ENCODE peak calls at places on chromosomes 7 and 10, in seven cellular contexts. K, H, I, W, U, E and J are unnamed samples.

GRCh38 chr10:114682532-114682931 is 24.5 kb upstream of the ABLIM1 start:
- DNase-seq in U (no peak), K (no peak), E (no peak), H (no peak), I (no peak), W (peak), J (peak)

GRCh38 chr10:62248465-62248864 is 20.2 kb downstream of the RTKN2 start:
- DNase-seq in I (no peak), H (no peak), U (no peak), E (peak), W (peak), K (no peak), J (peak)

GRCh38 chr10:122911889-122912484 is 1.6 kb downstream of the FAM24A start:
- DNase-seq in I (peak), K (peak), H (no peak), U (peak), W (peak), E (no peak), J (peak)

GRCh38 chr10:17730667-17731066 is 21.3 kb upstream of the TMEM236 start:
- DNase-seq in U (no peak), E (no peak), W (no peak), H (no peak), K (no peak), I (no peak), J (no peak)

GRCh38 chr7:681551-682307 is 44.8 kb upstream of the DNAAF5 start:
- DNase-seq in H (no peak), I (no peak), K (no peak), U (no peak), W (no peak), E (no peak), J (no peak)

GRCh38 chr7:2863461-2864066 is 19.5 kb upstream of the GNA12 start:
- DNase-seq in E (peak), W (peak), U (peak), K (no peak), H (peak), I (peak), J (peak)

GRCh38 chr7:152369518-152369917 is 66.3 kb downstream of the KMT2C start:
- DNase-seq in E (no peak), W (no peak), I (no peak), K (no peak), U (no peak), H (no peak), J (no peak)

GRCh38 chr7:93374345-93374940 is 142.3 kb downstream of the VPS50 start:
- DNase-seq in E (peak), U (no peak), W (peak), K (no peak), H (no peak), I (no peak), J (peak)

GRCh38 chr7:34067406-34067805 is 162.1 kb downstream of the BMPER start:
- DNase-seq in I (no peak), U (no peak), W (peak), K (no peak), E (no peak), H (no peak), J (peak)

GRCh38 chr10:123614888-123615287 is 51.3 kb upstream of the GPR26 start:
- DNase-seq in E (no peak), K (peak), H (no peak), I (peak), U (peak), W (peak), J (peak)

GRCh38 chr7:38681882-38682281 is 50.7 kb upstream of the AMPH start:
- DNase-seq in K (no peak), I (no peak), W (peak), E (no peak), H (no peak), U (no peak), J (peak)

GRCh38 chr10:3714526-3714925 is 70.5 kb downstream of the KLF6 start:
- DNase-seq in H (no peak), K (no peak), E (no peak), W (peak), U (no peak), I (no peak), J (peak)

GRCh38 chr7:127504715-127505114 is 80.7 kb downstream of the GCC1 start:
- DNase-seq in H (no peak), K (no peak), U (no peak), I (peak), W (peak), E (no peak), J (peak)

GRCh38 chr10:104766341-104766740 is 125.3 kb downstream of the SORCS3 start:
- DNase-seq in I (no peak), K (no peak), W (no peak), U (no peak), H (peak), E (no peak), J (no peak)

GRCh38 chr10:131928248-131929095 is 27.7 kb downstream of the PPP2R2D start:
- DNase-seq in H (no peak), K (peak), E (no peak), W (peak), U (peak), I (no peak), J (no peak)

GRCh38 chr10:88828310-88828709 is 23.3 kb downstream of the ANKRD22 start:
- DNase-seq in W (no peak), H (no peak), I (no peak), E (no peak), U (no peak), K (no peak), J (no peak)

GRCh38 chr10:132492323-132493035 is 45.1 kb upstream of the INPP5A start:
- DNase-seq in K (no peak), I (no peak), E (no peak), H (peak), W (peak), U (no peak), J (no peak)

GRCh38 chr7:30796105-30796869 is 25.1 kb downstream of the MINDY4 start:
- DNase-seq in E (peak), U (peak), H (no peak), W (peak), I (no peak), K (no peak), J (peak)

GRCh38 chr7:45888185-45888992 is at the start of gene IGFBP1:
- DNase-seq in E (no peak), H (no peak), W (peak), U (no peak), K (no peak), I (no peak), J (peak)

GRCh38 chr7:18420758-18421157 is 74.8 kb upstream of the HDAC9 start:
- DNase-seq in K (no peak), H (no peak), I (no peak), E (no peak), U (no peak), W (peak), J (peak)

GRCh38 chr7:30654296-30655090 is 27.8 kb downstream of the CRHR2 start:
- DNase-seq in I (no peak), U (no peak), E (no peak), K (no peak), W (no peak), H (no peak), J (no peak)

GRCh38 chr7:35697414-35698175 is 2.7 kb upstream of the HERPUD2 start:
- DNase-seq in E (peak), H (no peak), W (peak), U (no peak), K (no peak), I (no peak), J (peak)

GRCh38 chr10:20616918-20617801 is 280.0 kb downstream of the NEBL start:
- DNase-seq in I (no peak), K (no peak), W (no peak), E (no peak), H (no peak), U (no peak), J (no peak)

GRCh38 chr7:2017483-2017891 is 215.3 kb downstream of the MAD1L1 start:
- DNase-seq in E (no peak), K (no peak), W (no peak), H (no peak), U (no peak), I (no peak), J (no peak)

GRCh38 chr7:149524399-149524798 is 26.8 kb upstream of the ZNF746 start:
- DNase-seq in I (no peak), H (no peak), W (no peak), U (no peak), E (no peak), K (no peak), J (no peak)

GRCh38 chr7:16242920-16243319 is 178.4 kb downstream of the CRPPA start:
- DNase-seq in E (no peak), H (no peak), K (no peak), I (no peak), U (no peak), W (no peak), J (no peak)

GRCh38 chr7:69934475-69934903 is 336.2 kb downstream of the AUTS2 start:
- DNase-seq in H (peak), K (no peak), U (no peak), W (no peak), I (no peak), E (no peak), J (no peak)

GRCh38 chr7:120226188-120226587 is 46.8 kb upstream of the KCND2 start:
- DNase-seq in E (no peak), K (no peak), U (no peak), W (no peak), H (no peak), I (no peak), J (no peak)

GRCh38 chr7:23100697-23101096 is 4.9 kb upstream of the KLHL7 start:
- DNase-seq in W (no peak), I (no peak), K (no peak), E (peak), H (no peak), U (no peak), J (no peak)

GRCh38 chr10:71459513-71459912 is 62.8 kb downstream of the CDH23 start:
- DNase-seq in U (no peak), W (no peak), K (no peak), H (no peak), I (no peak), E (no peak), J (no peak)

GRCh38 chr7:3657201-3657600 is 356.1 kb downstream of the SDK1 start:
- DNase-seq in I (no peak), E (no peak), U (no peak), K (no peak), W (no peak), H (no peak), J (no peak)

GRCh38 chr7:156781972-156782371 is 111.0 kb downstream of the LMBR1 start:
- DNase-seq in I (no peak), E (no peak), K (no peak), U (no peak), W (no peak), H (no peak), J (no peak)

GRCh38 chr7:23593706-23594105 is 3.5 kb upstream of the CCDC126 start:
- DNase-seq in I (no peak), U (no peak), W (no peak), E (no peak), K (no peak), H (no peak), J (no peak)

GRCh38 chr7:137791947-137792346 is 54.8 kb downstream of the DGKI start:
- DNase-seq in W (no peak), I (no peak), K (no peak), U (no peak), E (no peak), H (no peak), J (no peak)

GRCh38 chr10:1070939-1071338 is 14.8 kb downstream of the WDR37 start:
- DNase-seq in H (no peak), I (no peak), U (no peak), E (no peak), W (peak), K (no peak), J (peak)

GRCh38 chr7:43669286-43670081 is 59.8 kb downstream of the COA1 start:
- DNase-seq in U (no peak), K (peak), H (no peak), W (peak), I (peak), E (no peak), J (no peak)

GRCh38 chr7:27118580-27118979 is 12.0 kb downstream of the HOXA4 start:
- DNase-seq in U (no peak), H (no peak), W (no peak), I (no peak), E (no peak), K (no peak), J (no peak)

GRCh38 chr7:140674899-140675701 is 2.4 kb downstream of the ADCK2 start:
- DNase-seq in E (peak), W (peak), I (peak), H (peak), K (no peak), U (no peak), J (peak)